ENCODE peak calls at places on chromosome 5, in five cellular contexts. I, D, U, M and Z are unnamed samples.

GRCh38 chr5:152864993-152865392 is 459.9 kb upstream of the NMUR2 start:
- DNase-seq in I (no peak), M (no peak), D (no peak), U (no peak), Z (no peak)

GRCh38 chr5:69450116-69450515 is 35.2 kb downstream of the MARVELD2 start:
- DNase-seq in I (no peak), D (peak; percentile 3), M (no peak), U (no peak), Z (no peak)

GRCh38 chr5:179867079-179867465 is 8.5 kb upstream of the MRNIP start:
- DNase-seq in U (no peak), D (no peak), M (no peak), I (no peak), Z (no peak)

GRCh38 chr5:62626534-62626933 is 47.9 kb downstream of the LRRC70 start:
- DNase-seq in M (no peak), U (no peak), D (no peak), I (no peak), Z (no peak)

GRCh38 chr5:78745985-78746384 is 97.4 kb upstream of the LHFPL2 start:
- DNase-seq in M (no peak), D (no peak), I (no peak), U (no peak), Z (no peak)

GRCh38 chr5:108212775-108213346 is 169.0 kb downstream of the FBXL17 start:
- DNase-seq in D (no peak), M (no peak), U (no peak), I (no peak), Z (no peak)

GRCh38 chr5:124494540-124495116 is 251.8 kb downstream of the ZNF608 start:
- DNase-seq in D (no peak), U (no peak), I (no peak), M (no peak), Z (no peak)

GRCh38 chr5:109407913-109408312 is 1.9 kb downstream of the PJA2 start:
- DNase-seq in D (no peak), U (no peak), I (no peak), M (no peak), Z (no peak)

GRCh38 chr5:133921899-133922468 is 46.4 kb downstream of the C5orf15 start:
- DNase-seq in I (no peak), M (no peak), U (no peak), D (no peak), Z (peak; percentile 2)

GRCh38 chr5:168329302-168329701 is 37.9 kb downstream of the WWC1 start:
- DNase-seq in M (no peak), I (no peak), D (no peak), U (no peak), Z (no peak)

GRCh38 chr5:151020304-151021031 is at the start of gene GPX3:
- DNase-seq in M (peak; percentile 97), D (peak; percentile 23), I (no peak), U (no peak), Z (peak; percentile 13)

GRCh38 chr5:148973455-148973854 is 89.4 kb downstream of the SH3TC2 start:
- DNase-seq in I (no peak), M (no peak), D (no peak), U (no peak), Z (no peak)

GRCh38 chr5:36494756-36495637 is 111.4 kb upstream of the SLC1A3 start:
- DNase-seq in M (no peak), I (no peak), D (peak; percentile 72), U (no peak), Z (no peak)

GRCh38 chr5:69334793-69335268 is 2.2 kb upstream of the CCDC125 start:
- DNase-seq in I (peak; percentile 48), D (no peak), U (peak; percentile 45), M (peak; percentile 95), Z (peak; percentile 81)

GRCh38 chr5:54834121-54834842 is 151.1 kb downstream of the ESM1 start:
- DNase-seq in M (no peak), U (no peak), I (no peak), D (no peak), Z (no peak)

GRCh38 chr5:11719888-11720481 is 184.3 kb downstream of the CTNND2 start:
- DNase-seq in D (no peak), M (no peak), I (no peak), U (no peak), Z (peak; percentile 54)

GRCh38 chr5:138274189-138274853 is at the start of gene GFRA3:
- DNase-seq in M (no peak), U (no peak), D (no peak), I (no peak), Z (no peak)

GRCh38 chr5:54678737-54679136 is 161.2 kb downstream of the SNX18 start:
- DNase-seq in I (no peak), U (no peak), M (no peak), D (no peak), Z (no peak)

GRCh38 chr5:80408475-80408875 is 611 bp downstream of the ZFYVE16 start:
- DNase-seq in M (no peak), I (peak; percentile 15), D (no peak), U (peak; percentile 14), Z (peak; percentile 60)

GRCh38 chr5:149474198-149474597 is 77.0 kb downstream of the CSNK1A1 start:
- DNase-seq in I (no peak), M (no peak), D (no peak), U (no peak), Z (no peak)

GRCh38 chr5:96426831-96427230 is 6.2 kb downstream of the PCSK1 start:
- DNase-seq in D (no peak), I (no peak), M (no peak), U (no peak), Z (no peak)

GRCh38 chr5:58543723-58544122 is 39.2 kb upstream of the RAB3C start:
- DNase-seq in U (no peak), I (no peak), D (no peak), M (no peak), Z (no peak)

GRCh38 chr5:103041071-103041676 is 78.8 kb downstream of the GIN1 start:
- DNase-seq in U (no peak), M (no peak), D (no peak), I (no peak), Z (peak; percentile 38)

GRCh38 chr5:113806250-113806649 is 292.8 kb downstream of the YTHDC2 start:
- DNase-seq in I (no peak), U (no peak), D (no peak), M (no peak), Z (no peak)

GRCh38 chr5:176884571-176884890 is 14.6 kb downstream of the HK3 start:
- DNase-seq in I (no peak), M (no peak), D (no peak), U (no peak), Z (no peak)

GRCh38 chr5:172816887-172817418 is 17.1 kb upstream of the ERGIC1 start:
- DNase-seq in I (no peak), D (no peak), M (peak; percentile 49), U (no peak), Z (no peak)

GRCh38 chr5:57396701-57397100 is 85.9 kb downstream of the ACTBL2 start:
- DNase-seq in I (no peak), M (no peak), U (no peak), D (no peak), Z (no peak)

GRCh38 chr5:55923177-55923872 is 71.4 kb downstream of the IL6ST start:
- DNase-seq in M (no peak), I (no peak), D (no peak), U (no peak), Z (no peak)

GRCh38 chr5:72244862-72245371 is 75.1 kb downstream of the MRPS27 start:
- DNase-seq in I (no peak), M (no peak), D (no peak), U (no peak), Z (no peak)

GRCh38 chr5:5638193-5638592 is 215.7 kb downstream of the ICE1 start:
- DNase-seq in M (no peak), U (no peak), I (no peak), D (no peak), Z (no peak)

GRCh38 chr5:1564182-1564748 is 40.5 kb upstream of the LPCAT1 start:
- DNase-seq in I (no peak), U (no peak), M (no peak), D (peak; percentile 52), Z (no peak)

GRCh38 chr5:176319827-176320554 is 41.6 kb downstream of the KIAA1191 start:
- DNase-seq in M (no peak), U (no peak), I (no peak), D (no peak), Z (no peak)